ENCODE peak calls at places on chromosomes 3 and 15, in four cellular contexts. One of them, this sample, is unnamed.

GRCh38 chr3:52783211-52783555 is 5.8 kb downstream of the ITIH1 start:
- DNase-seq in H1: no peak
- DNase-seq in H9: no peak
- DNase-seq in IMR-90: no peak
- DNase-seq in this sample: no peak

GRCh38 chr15:60405405-60405804 is 7.6 kb upstream of the ANXA2 start:
- DNase-seq in IMR-90: no peak
- DNase-seq in H1: no peak
- DNase-seq in H9: no peak
- DNase-seq in this sample: no peak

GRCh38 chr3:48634661-48635221 is 520 bp downstream of the SLC26A6 start:
- DNase-seq in IMR-90: peak; percentile 51
- DNase-seq in H1: peak; percentile 79
- DNase-seq in H9: peak; percentile 74
- DNase-seq in this sample: peak; percentile 75

GRCh38 chr15:41659855-41660234 is 360 bp upstream of the MGA start:
- DNase-seq in IMR-90: no peak
- DNase-seq in H9: no peak
- DNase-seq in H1: no peak
- DNase-seq in this sample: no peak

GRCh38 chr3:17979911-17980310 is 237.5 kb upstream of the TBC1D5 start:
- DNase-seq in H1: no peak
- DNase-seq in H9: no peak
- DNase-seq in IMR-90: no peak
- DNase-seq in this sample: no peak

GRCh38 chr3:152299243-152299976 is 30.7 kb downstream of the MBNL1 start:
- DNase-seq in H9: no peak
- DNase-seq in IMR-90: no peak
- DNase-seq in H1: no peak
- DNase-seq in this sample: no peak

GRCh38 chr3:184619348-184619747 is 57.8 kb downstream of the EPHB3 start:
- DNase-seq in H1: no peak
- DNase-seq in IMR-90: no peak
- DNase-seq in H9: no peak
- DNase-seq in this sample: peak; percentile 47

GRCh38 chr15:48644827-48645557 is 517 bp downstream of the FBN1 start:
- DNase-seq in IMR-90: peak; percentile 62
- DNase-seq in H9: peak; percentile 52
- DNase-seq in H1: peak; percentile 80
- DNase-seq in this sample: peak; percentile 72

GRCh38 chr3:133112666-133113065 is 74.5 kb downstream of the TMEM108 start:
- DNase-seq in IMR-90: peak; percentile 22
- DNase-seq in H1: no peak
- DNase-seq in H9: no peak
- DNase-seq in this sample: no peak

GRCh38 chr15:31162721-31163510 is 61.4 kb upstream of the TRPM1 start:
- DNase-seq in H9: no peak
- DNase-seq in H1: no peak
- DNase-seq in IMR-90: no peak
- DNase-seq in this sample: no peak

GRCh38 chr15:59680870-59681269 is 8.2 kb downstream of the BNIP2 start:
- DNase-seq in H9: no peak
- DNase-seq in IMR-90: peak; percentile 28
- DNase-seq in H1: no peak
- DNase-seq in this sample: no peak

GRCh38 chr3:190666801-190667200 is 152.9 kb downstream of the IL1RAP start:
- DNase-seq in IMR-90: no peak
- DNase-seq in H1: no peak
- DNase-seq in H9: no peak
- DNase-seq in this sample: no peak

GRCh38 chr15:23566070-23567050 is 886 bp downstream of the MKRN3 start:
- DNase-seq in IMR-90: no peak
- DNase-seq in H9: no peak
- DNase-seq in H1: no peak
- DNase-seq in this sample: no peak

GRCh38 chr3:153628591-153628990 is 466.6 kb downstream of the RAP2B start:
- DNase-seq in H1: no peak
- DNase-seq in H9: no peak
- DNase-seq in IMR-90: no peak
- DNase-seq in this sample: no peak

GRCh38 chr3:124467980-124468902 is 262.0 kb upstream of the UMPS start:
- DNase-seq in H1: peak; percentile 84
- DNase-seq in IMR-90: peak; percentile 40
- DNase-seq in H9: peak; percentile 79
- DNase-seq in this sample: peak; percentile 56

GRCh38 chr3:15387171-15387581 is 40.2 kb downstream of the METTL6 start:
- DNase-seq in H9: no peak
- DNase-seq in IMR-90: peak; percentile 27
- DNase-seq in H1: no peak
- DNase-seq in this sample: no peak

GRCh38 chr3:18071833-18072232 is 329.4 kb upstream of the TBC1D5 start:
- DNase-seq in IMR-90: no peak
- DNase-seq in H1: no peak
- DNase-seq in H9: no peak
- DNase-seq in this sample: no peak

GRCh38 chr15:99708563-99708962 is 24.7 kb downstream of the LYSMD4 start:
- DNase-seq in H9: no peak
- DNase-seq in H1: no peak
- DNase-seq in IMR-90: peak; percentile 91
- DNase-seq in this sample: peak; percentile 96

GRCh38 chr3:160403028-160403545 is 3.6 kb downstream of the SMC4 start:
- DNase-seq in H9: no peak
- DNase-seq in H1: no peak
- DNase-seq in IMR-90: peak; percentile 23
- DNase-seq in this sample: peak; percentile 35

GRCh38 chr3:104628185-104628789 is 738.4 kb upstream of the ALCAM start:
- DNase-seq in H1: no peak
- DNase-seq in H9: no peak
- DNase-seq in IMR-90: peak; percentile 73
- DNase-seq in this sample: peak; percentile 59

GRCh38 chr3:57587946-57588345 is 9.2 kb downstream of the ARF4 start:
- DNase-seq in IMR-90: no peak
- DNase-seq in H1: no peak
- DNase-seq in H9: no peak
- DNase-seq in this sample: no peak

GRCh38 chr15:62606376-62607164 is 436.0 kb upstream of the TPM1 start:
- DNase-seq in H1: no peak
- DNase-seq in IMR-90: peak; percentile 100
- DNase-seq in H9: no peak
- DNase-seq in this sample: peak; percentile 97

GRCh38 chr15:47754312-47754711 is 37.0 kb downstream of the SEMA6D start:
- DNase-seq in H1: no peak
- DNase-seq in H9: no peak
- DNase-seq in IMR-90: peak; percentile 5
- DNase-seq in this sample: peak; percentile 18

GRCh38 chr3:32455609-32456428 is 46.8 kb downstream of the CMTM6 start:
- DNase-seq in H1: no peak
- DNase-seq in IMR-90: no peak
- DNase-seq in H9: no peak
- DNase-seq in this sample: no peak

GRCh38 chr15:45177285-45177684 is 10.5 kb downstream of the SHF start:
- DNase-seq in IMR-90: no peak
- DNase-seq in H1: no peak
- DNase-seq in H9: no peak
- DNase-seq in this sample: no peak

GRCh38 chr15:31550211-31550848 is 223.7 kb downstream of the KLF13 start:
- DNase-seq in IMR-90: no peak
- DNase-seq in H9: no peak
- DNase-seq in H1: no peak
- DNase-seq in this sample: no peak

GRCh38 chr3:12472000-12472399 is 12.3 kb upstream of the TSEN2 start:
- DNase-seq in IMR-90: no peak
- DNase-seq in H1: no peak
- DNase-seq in H9: no peak
- DNase-seq in this sample: no peak

GRCh38 chr15:58331562-58331902 is 100.3 kb upstream of the LIPC start:
- DNase-seq in H1: no peak
- DNase-seq in IMR-90: no peak
- DNase-seq in H9: no peak
- DNase-seq in this sample: no peak

GRCh38 chr3:69082805-69083204 is 1.9 kb upstream of the ARL6IP5 start:
- DNase-seq in IMR-90: peak; percentile 83
- DNase-seq in H1: no peak
- DNase-seq in H9: no peak
- DNase-seq in this sample: peak; percentile 90

GRCh38 chr3:136194409-136195257 is 1.5 kb downstream of the MSL2 start:
- DNase-seq in IMR-90: peak; percentile 23
- DNase-seq in H9: peak; percentile 36
- DNase-seq in H1: no peak
- DNase-seq in this sample: peak; percentile 51

GRCh38 chr3:197730200-197730599 is 6.5 kb downstream of the RUBCN start:
- DNase-seq in H1: no peak
- DNase-seq in H9: no peak
- DNase-seq in IMR-90: peak; percentile 82
- DNase-seq in this sample: peak; percentile 66

GRCh38 chr3:106399208-106399607 is 530.4 kb upstream of the CBLB start:
- DNase-seq in H9: no peak
- DNase-seq in H1: no peak
- DNase-seq in IMR-90: peak; percentile 36
- DNase-seq in this sample: peak; percentile 63

GRCh38 chr3:186138272-186138981 is 29.5 kb upstream of the ETV5 start:
- DNase-seq in IMR-90: no peak
- DNase-seq in H9: no peak
- DNase-seq in H1: no peak
- DNase-seq in this sample: no peak

GRCh38 chr15:35872577-35872976 is 326.6 kb upstream of the DPH6 start:
- DNase-seq in H1: no peak
- DNase-seq in IMR-90: no peak
- DNase-seq in H9: no peak
- DNase-seq in this sample: no peak

GRCh38 chr3:115217678-115218451 is 70.8 kb upstream of the ZBTB20 start:
- DNase-seq in H9: no peak
- DNase-seq in H1: no peak
- DNase-seq in IMR-90: peak; percentile 71
- DNase-seq in this sample: peak; percentile 64

GRCh38 chr15:65603559-65603958 is 7.4 kb downstream of the INTS14 start:
- DNase-seq in IMR-90: no peak
- DNase-seq in H9: no peak
- DNase-seq in H1: no peak
- DNase-seq in this sample: no peak

GRCh38 chr15:58433597-58434333 is 2.0 kb downstream of the LIPC start:
- DNase-seq in H9: no peak
- DNase-seq in H1: no peak
- DNase-seq in IMR-90: no peak
- DNase-seq in this sample: peak; percentile 31

GRCh38 chr15:70035051-70035718 is 62.5 kb downstream of the TLE3 start:
- DNase-seq in H9: no peak
- DNase-seq in IMR-90: no peak
- DNase-seq in H1: no peak
- DNase-seq in this sample: no peak
- H2BK120ac ChIP-seq in H9: no peak overlapping the region
- H2BK120ac ChIP-seq in IMR-90: no peak overlapping the region
- H2BK120ac ChIP-seq in H1: no peak overlapping the region
- H2BK120ac ChIP-seq in this sample: no peak overlapping the region

GRCh38 chr3:59425371-59425770 is 375.5 kb upstream of the CFAP20DC start:
- DNase-seq in IMR-90: peak; percentile 97
- DNase-seq in H9: no peak
- DNase-seq in H1: no peak
- DNase-seq in this sample: peak; percentile 96
- H2BK120ac ChIP-seq in IMR-90: peak overlapping the region; percentile 85
- H2BK120ac ChIP-seq in H9: no peak overlapping the region
- H2BK120ac ChIP-seq in H1: no peak overlapping the region
- H2BK120ac ChIP-seq in this sample: peak overlapping the region; percentile 83

GRCh38 chr15:76075060-76075459 is 15.3 kb downstream of the TMEM266 start:
- DNase-seq in H9: no peak
- DNase-seq in IMR-90: no peak
- DNase-seq in H1: no peak
- DNase-seq in this sample: no peak
- H2BK120ac ChIP-seq in H9: no peak overlapping the region
- H2BK120ac ChIP-seq in IMR-90: no peak overlapping the region
- H2BK120ac ChIP-seq in H1: no peak overlapping the region
- H2BK120ac ChIP-seq in this sample: no peak overlapping the region

GRCh38 chr3:5021116-5021515 is 41.9 kb downstream of the BHLHE40 start:
- DNase-seq in H1: no peak
- DNase-seq in H9: no peak
- DNase-seq in IMR-90: no peak
- DNase-seq in this sample: no peak

GRCh38 chr3:5019411-5020261 is 40.4 kb downstream of the BHLHE40 start:
- DNase-seq in H9: no peak
- DNase-seq in IMR-90: no peak
- DNase-seq in H1: no peak
- DNase-seq in this sample: no peak

GRCh38 chr3:5022187-5022965 is 43.1 kb downstream of the BHLHE40 start:
- DNase-seq in H9: no peak
- DNase-seq in H1: no peak
- DNase-seq in IMR-90: peak; percentile 74
- DNase-seq in this sample: peak; percentile 50

GRCh38 chr3:5021571-5022092 is 42.4 kb downstream of the BHLHE40 start:
- DNase-seq in H1: no peak
- DNase-seq in IMR-90: peak; percentile 83
- DNase-seq in H9: no peak
- DNase-seq in this sample: peak; percentile 80

DNA sequence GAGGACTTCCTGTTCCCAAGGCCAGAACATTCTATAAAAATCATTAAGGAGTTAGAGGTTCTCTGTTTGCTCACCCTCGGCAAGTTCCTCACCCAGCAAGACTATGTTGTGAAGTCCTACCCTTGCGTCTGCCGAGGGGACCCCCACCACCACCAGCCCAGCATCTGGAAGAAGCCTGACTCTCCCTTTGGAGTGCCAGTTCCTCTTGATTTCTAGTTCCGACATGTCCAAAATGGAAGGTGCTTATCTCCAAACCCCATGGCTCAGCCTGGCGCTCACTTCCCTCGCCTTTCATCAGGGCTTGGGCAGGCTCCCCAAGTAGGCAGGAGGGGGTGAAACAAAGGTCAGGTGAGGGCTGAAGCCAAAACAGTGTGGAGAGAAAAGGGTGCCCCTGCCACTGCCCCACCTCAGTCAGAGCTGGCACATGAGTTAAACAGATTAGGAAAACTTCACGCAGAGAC is 41.1 kb downstream of the BHLHE40 start:
- DNase-seq in H1: no peak
- DNase-seq in IMR-90: no peak
- DNase-seq in H9: no peak
- DNase-seq in this sample: no peak
- H2BK120ac ChIP-seq in H1: no peak overlapping the region
- H2BK120ac ChIP-seq in IMR-90: peak overlapping the region; percentile 62
- H2BK120ac ChIP-seq in H9: no peak overlapping the region
- H2BK120ac ChIP-seq in this sample: no peak overlapping the region

GRCh38 chr3:23665741-23666140 is 140.0 kb upstream of the UBE2E1 start:
- DNase-seq in H9: no peak
- DNase-seq in IMR-90: peak; percentile 70
- DNase-seq in H1: no peak
- DNase-seq in this sample: no peak
- H2BK120ac ChIP-seq in H9: no peak overlapping the region
- H2BK120ac ChIP-seq in IMR-90: no peak overlapping the region
- H2BK120ac ChIP-seq in H1: no peak overlapping the region
- H2BK120ac ChIP-seq in this sample: no peak overlapping the region

GRCh38 chr15:89758283-89758682 is 7.2 kb upstream of the MESP1 start:
- DNase-seq in IMR-90: no peak
- DNase-seq in H9: no peak
- DNase-seq in H1: no peak
- DNase-seq in this sample: no peak
- H2BK120ac ChIP-seq in IMR-90: no peak overlapping the region
- H2BK120ac ChIP-seq in H9: no peak overlapping the region
- H2BK120ac ChIP-seq in H1: no peak overlapping the region
- H2BK120ac ChIP-seq in this sample: no peak overlapping the region

This sample was measured in mesenchymal stem cell.